ENCODE peak calls at places on chromosomes 5 and 9, in four cellular contexts. T, O, G and F are unnamed samples.

GRCh38 chr9:89171693-89172092 is 6.9 kb downstream of the SHC3 start:
- DNase-seq in O (no peak), G (no peak), T (no peak), F (no peak)

GRCh38 chr5:124065508-124065907 is 553.5 kb downstream of the CSNK1G3 start:
- DNase-seq in O (no peak), T (no peak), G (no peak), F (peak)

GRCh38 chr5:52356311-52356918 is 431.3 kb upstream of the ITGA1 start:
- DNase-seq in T (no peak), O (no peak), G (no peak), F (peak)

GRCh38 chr9:100602302-100602930 is 24.5 kb downstream of the CAVIN4 start:
- DNase-seq in G (no peak), T (no peak), O (no peak), F (peak)

GRCh38 chr5:29853711-29854110 is 1339.8 kb upstream of the CDH6 start:
- DNase-seq in T (no peak), O (no peak), G (no peak), F (no peak)

GRCh38 chr5:17069995-17070405 is 133.9 kb upstream of the MYO10 start:
- DNase-seq in O (no peak), G (no peak), T (no peak), F (peak)

GRCh38 chr5:54823006-54823405 is 162.4 kb downstream of the ESM1 start:
- DNase-seq in G (no peak), O (no peak), T (no peak), F (no peak)

GRCh38 chr9:15333376-15333881 is 26.4 kb upstream of the TTC39B start:
- DNase-seq in G (no peak), T (no peak), O (no peak), F (no peak)

GRCh38 chr9:136016221-136016881 is 55.2 kb upstream of the UBAC1 start:
- DNase-seq in T (no peak), O (no peak), G (no peak), F (no peak)

GRCh38 chr5:178542455-178542854 is 47.7 kb downstream of the COL23A1 start:
- DNase-seq in O (no peak), G (no peak), T (no peak), F (no peak)

GRCh38 chr9:69696802-69697201 is 24.6 kb upstream of the APBA1 start:
- DNase-seq in T (no peak), O (no peak), G (no peak), F (peak)

GRCh38 chr5:71719092-71719964 is at the start of gene CARTPT:
- DNase-seq in O (no peak), G (no peak), T (no peak), F (peak)

GRCh38 chr5:89229331-89230070 is 346.5 kb upstream of the MEF2C start:
- DNase-seq in G (no peak), T (no peak), O (no peak), F (no peak)

GRCh38 chr5:78518365-78519197 is 130.0 kb downstream of the LHFPL2 start:
- DNase-seq in O (no peak), T (no peak), G (no peak), F (peak)

GRCh38 chr9:75979362-75979761 is 88.9 kb downstream of the PCSK5 start:
- DNase-seq in O (peak), G (no peak), T (no peak), F (no peak)

GRCh38 chr5:175590471-175590881 is 67.4 kb upstream of the HRH2 start:
- DNase-seq in G (no peak), T (no peak), O (no peak), F (peak)

GRCh38 chr5:26535215-26535614 is 503.2 kb downstream of the CDH9 start:
- DNase-seq in O (no peak), T (no peak), G (no peak), F (no peak)

GRCh38 chr5:140220032-140220697 is 45.2 kb downstream of the CYSTM1 start:
- DNase-seq in T (no peak), O (no peak), G (no peak), F (peak)

GRCh38 chr5:111241696-111242095 is 17.5 kb downstream of the CAMK4 start:
- DNase-seq in T (no peak), G (no peak), O (no peak), F (no peak)

GRCh38 chr5:59035681-59036080 is 452.8 kb downstream of the RAB3C start:
- DNase-seq in T (no peak), G (no peak), O (no peak), F (peak)

GRCh38 chr5:10832421-10832820 is 71.4 kb upstream of the DAP start:
- DNase-seq in G (no peak), O (no peak), T (no peak), F (no peak)

GRCh38 chr5:139517683-139518564 is 35.4 kb upstream of the STING1 start:
- DNase-seq in T (peak), O (peak), G (peak), F (peak)

GRCh38 chr5:38509185-38509584 is 47.3 kb downstream of the LIFR start:
- DNase-seq in O (no peak), G (no peak), T (no peak), F (peak)

GRCh38 chr9:130240410-130241197 is 25.0 kb upstream of the HMCN2 start:
- DNase-seq in G (no peak), O (peak), T (no peak), F (peak)

GRCh38 chr5:170070556-170071412 is 34.9 kb upstream of the FOXI1 start:
- DNase-seq in O (no peak), T (no peak), G (no peak), F (no peak)

GRCh38 chr5:108661590-108662219 is 86.0 kb upstream of the FER start:
- DNase-seq in O (no peak), G (no peak), T (no peak), F (peak)